ENCODE peak calls at places on chromosomes 2 and 18, in seven cellular contexts. B, K, R, J, C, X and S are unnamed samples.

GRCh38 chr2:149291881-149292280 is 38.5 kb upstream of the LYPD6 start:
- DNase-seq in C (no peak), B (no peak), R (no peak), J (no peak), X (no peak), K (no peak), S (no peak)

GRCh38 chr2:12169721-12170120 is 423.3 kb downstream of the LPIN1 start:
- DNase-seq in X (peak; percentile 83), J (no peak), R (peak; percentile 11), K (peak; percentile 35), B (peak; percentile 88), C (peak; percentile 90), S (no peak)

GRCh38 chr2:11698009-11698922 is 28.3 kb upstream of the NTSR2 start:
- DNase-seq in B (no peak), R (no peak), J (no peak), C (peak; percentile 81), X (no peak), K (peak; percentile 91), S (no peak)

GRCh38 chr2:132977812-132978529 is 308.0 kb upstream of the LYPD1 start:
- DNase-seq in X (no peak), B (no peak), R (no peak), C (peak; percentile 80), J (peak; percentile 4), K (no peak), S (no peak)

GRCh38 chr2:84386326-84386995 is 72.6 kb downstream of the SUCLG1 start:
- DNase-seq in X (no peak), B (no peak), K (no peak), C (no peak), J (no peak), R (no peak), S (no peak)

GRCh38 chr2:167293172-167293781 is 405.0 kb downstream of the XIRP2 start:
- DNase-seq in K (peak; percentile 18), B (no peak), J (no peak), X (no peak), R (peak; percentile 26), C (peak; percentile 16), S (no peak)

GRCh38 chr2:232457121-232458011 is 1.4 kb downstream of the ALPI start:
- DNase-seq in R (no peak), B (no peak), J (no peak), C (no peak), X (no peak), K (no peak), S (no peak)

GRCh38 chr2:96090181-96090500 is 26.2 kb downstream of the ADRA2B start:
- DNase-seq in R (peak; percentile 1), K (no peak), B (peak; percentile 25), C (no peak), X (no peak), J (no peak), S (no peak)

GRCh38 chr18:3051718-3052410 is 38.9 kb upstream of the LPIN2 start:
- DNase-seq in R (no peak), J (no peak), X (no peak), C (no peak), K (no peak), B (no peak), S (no peak)

GRCh38 chr18:7567487-7568425 is 640 bp downstream of the PTPRM start:
- DNase-seq in X (no peak), R (peak; percentile 47), J (no peak), C (peak; percentile 64), B (peak; percentile 46), K (peak; percentile 62), S (peak; percentile 19)

GRCh38 chr2:88416016-88416663 is 36.4 kb downstream of the FOXI3 start:
- DNase-seq in C (no peak), X (no peak), K (no peak), R (no peak), J (no peak), B (no peak), S (no peak)

GRCh38 chr2:239131521-239131920 is 269.3 kb downstream of the HDAC4 start:
- DNase-seq in J (no peak), X (no peak), B (no peak), R (no peak), K (peak; percentile 7), C (no peak), S (no peak)

GRCh38 chr2:120867290-120868231 is 131.9 kb downstream of the GLI2 start:
- DNase-seq in B (no peak), R (peak; percentile 31), C (peak; percentile 77), J (no peak), X (no peak), K (peak; percentile 86), S (no peak)

GRCh38 chr2:144449028-144449406 is 70.9 kb downstream of the ZEB2 start:
- DNase-seq in J (no peak), X (no peak), K (no peak), C (no peak), R (no peak), B (no peak), S (peak; percentile 16)

GRCh38 chr2:51612387-51612786 is 580.5 kb upstream of the NRXN1 start:
- DNase-seq in X (no peak), J (no peak), R (no peak), C (no peak), B (no peak), K (no peak), S (no peak)

GRCh38 chr2:219415580-219416232 is 2.5 kb upstream of the DES start:
- DNase-seq in X (no peak), K (no peak), B (no peak), R (no peak), C (no peak), J (no peak), S (no peak)

GRCh38 chr2:47359375-47359868 is 43.5 kb upstream of the MSH2 start:
- DNase-seq in C (no peak), R (no peak), X (no peak), K (no peak), B (no peak), J (no peak), S (no peak)

GRCh38 chr2:33791625-33792024 is 192.5 kb upstream of the FAM98A start:
- DNase-seq in K (no peak), C (peak; percentile 73), J (peak; percentile 3), R (no peak), B (no peak), X (peak; percentile 78), S (no peak)

GRCh38 chr2:189442468-189442867 is 1.2 kb downstream of the WDR75 start:
- DNase-seq in R (no peak), K (no peak), B (no peak), J (no peak), X (no peak), C (no peak), S (no peak)

GRCh38 chr18:57581301-57581934 is 5.1 kb downstream of the FECH start:
- DNase-seq in K (no peak), R (no peak), X (no peak), C (no peak), J (no peak), B (peak; percentile 70), S (peak; percentile 54)

GRCh38 chr2:180523629-180524340 is 456.6 kb upstream of the UBE2E3 start:
- DNase-seq in K (no peak), C (peak; percentile 95), X (peak; percentile 80), R (no peak), B (no peak), J (peak; percentile 59), S (no peak)

GRCh38 chr18:77061946-77062517 is 70.6 kb downstream of the MBP start:
- DNase-seq in X (no peak), C (no peak), K (no peak), R (no peak), J (no peak), B (peak; percentile 85), S (no peak)
- TF ChIP-seq CTCF in X (no peak), C (no peak), K (no peak), R (no peak), J (no peak), B (peak; percentile 59), S (peak; percentile 22)

GRCh38 chr2:23954325-23955014 is 14.2 kb downstream of the UBXN2A start:
- DNase-seq in B (no peak), K (no peak), X (no peak), J (no peak), C (no peak), R (no peak), S (no peak)
- TF ChIP-seq CTCF in B (no peak), K (peak; percentile 7), X (peak; percentile 50), J (peak; percentile 54), C (no peak), R (no peak), S (no peak)

GRCh38 chr2:85600951-85601770 is 1.3 kb downstream of the TMEM150A start:
- DNase-seq in R (no peak), B (no peak), X (no peak), K (no peak), C (no peak), J (no peak), S (no peak)

GRCh38 chr2:85600235-85600575 is 2.3 kb downstream of the TMEM150A start:
- DNase-seq in X (no peak), C (no peak), J (no peak), B (no peak), K (no peak), R (no peak), S (no peak)

GRCh38 chr2:85601771-85602475 is 575 bp downstream of the TMEM150A start:
- DNase-seq in K (peak; percentile 84), C (no peak), R (no peak), X (no peak), J (no peak), B (no peak), S (peak; percentile 48)

GRCh38 chr2:85604568-85605339 is 2.3 kb upstream of the TMEM150A start:
- DNase-seq in C (no peak), K (no peak), J (no peak), B (peak; percentile 22), R (no peak), X (no peak), S (no peak)

DNA sequence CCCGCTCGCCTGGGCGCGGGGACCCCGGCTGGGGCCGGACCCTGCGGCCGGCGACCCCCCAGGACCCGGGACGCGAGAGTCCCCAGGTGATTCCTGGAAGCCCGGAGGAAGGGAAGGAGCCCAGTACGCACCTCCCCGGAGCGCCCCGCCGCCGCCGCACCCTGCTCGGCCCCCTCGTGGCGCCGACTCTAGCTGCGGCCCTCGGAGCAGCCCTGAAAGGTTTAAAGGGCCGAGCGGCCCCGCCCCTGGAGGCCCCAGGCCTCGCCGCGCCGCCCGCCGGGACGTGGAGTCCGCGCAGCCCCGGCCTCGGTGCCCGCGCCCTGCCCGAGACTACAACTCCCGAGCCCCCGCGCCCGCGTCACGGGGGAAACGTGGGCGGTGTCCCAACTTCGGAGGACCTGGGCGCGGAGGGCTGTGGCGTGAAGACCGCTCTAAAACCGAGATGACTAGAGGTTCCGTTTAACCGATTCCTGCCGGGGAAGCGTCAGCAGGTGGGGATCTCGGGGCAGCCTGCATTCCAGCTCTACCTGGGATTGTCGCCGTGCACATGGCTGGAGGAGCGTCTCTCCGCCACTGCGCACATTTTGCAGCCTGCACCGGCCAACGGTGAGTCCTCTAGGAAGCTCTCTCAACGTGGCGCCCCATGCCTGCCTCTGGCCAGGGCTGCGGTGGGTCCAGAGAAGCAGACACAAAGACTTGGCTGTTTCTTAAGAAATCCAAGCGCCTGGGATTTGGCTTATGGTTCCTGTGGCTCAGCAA is at the start of gene TMEM150A:
- DNase-seq in J (peak; percentile 44), R (peak; percentile 89), C (peak; percentile 80), X (no peak), K (peak; percentile 98), B (peak; percentile 80), S (peak; percentile 93)
- TF ChIP-seq CTCF in J (peak; percentile 36), R (peak; percentile 21), C (peak; percentile 38), X (peak; percentile 10), K (peak; percentile 48), B (peak; percentile 59), S (peak; percentile 30)

DNA sequence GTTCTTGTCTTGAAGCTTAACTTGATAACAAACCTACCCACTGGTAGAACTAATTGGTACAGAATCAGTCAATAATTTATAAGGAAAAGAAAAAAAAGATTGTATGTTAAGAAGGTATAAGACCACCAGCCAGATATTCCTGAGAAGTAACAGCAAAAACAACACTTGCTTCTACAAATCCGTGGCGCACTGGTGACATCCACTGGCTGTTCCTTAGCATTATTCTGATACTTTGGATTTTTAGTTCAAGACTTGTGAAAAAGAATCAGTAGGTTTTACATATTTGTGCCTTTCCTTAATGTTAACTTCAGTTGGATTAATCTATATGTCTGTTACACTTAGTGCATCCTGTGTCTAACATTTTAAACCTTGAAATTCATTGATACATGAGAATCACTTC is 141.8 kb downstream of the GRB14 start:
- DNase-seq in B (no peak), R (peak; percentile 53), J (no peak), X (no peak), K (no peak), C (peak; percentile 22), S (no peak)
- TF ChIP-seq CTCF in B (no peak), R (peak; percentile 19), J (peak; percentile 39), X (peak; percentile 49), K (peak; percentile 51), C (peak; percentile 53), S (peak; percentile 8)